ENCODE peak calls at places on chromosomes 13 and 19, in five cellular contexts. R, C, U, S and B are unnamed samples.
A peak's percentile ranks its signal among the peaks of the same experiment; 100 is the strongest.

GRCh38 chr13:109728061-109728460 is 58.3 kb downstream of the IRS2 start:
- DNase-seq in R (no peak), C (no peak), U (no peak), S (no peak), B (no peak)

GRCh38 chr19:12574036-12574435 is 22.8 kb upstream of the ZNF564 start:
- DNase-seq in R (no peak), C (no peak), U (no peak), S (no peak), B (no peak)

GRCh38 chr13:99067160-99067985 is 89.5 kb upstream of the DOCK9 start:
- DNase-seq in R (no peak), C (no peak), U (peak; percentile 84), S (no peak), B (no peak)

GRCh38 chr19:33221641-33222040 is 4.0 kb downstream of the SLC7A10 start:
- DNase-seq in R (no peak), C (no peak), U (peak; percentile 10), S (no peak), B (no peak)

GRCh38 chr19:35513231-35513974 is at the start of gene DMKN:
- DNase-seq in R (no peak), C (no peak), U (peak; percentile 93), S (no peak), B (no peak)

GRCh38 chr19:1863638-1864479 is 480 bp upstream of the KLF16 start:
- DNase-seq in R (peak; percentile 95), C (peak; percentile 89), U (peak; percentile 97), S (peak; percentile 94), B (peak; percentile 81)

GRCh38 chr13:100633461-100633860 is 41.1 kb downstream of the TMTC4 start:
- DNase-seq in R (no peak), C (no peak), U (peak; percentile 93), S (no peak), B (no peak)

GRCh38 chr13:46354143-46355087 is 32.6 kb downstream of the RUBCNL start:
- DNase-seq in R (no peak), C (no peak), U (peak; percentile 97), S (peak; percentile 24), B (no peak)

GRCh38 chr13:78881746-78882145 is 222.8 kb upstream of the OBI1 start:
- DNase-seq in R (no peak), C (no peak), U (no peak), S (no peak), B (no peak)